ENCODE peak calls at places on chromosomes 16 and 17, in nine cellular contexts. One of them, this sample, is unnamed.

GRCh38 chr17:83152745-83153611 is 73.6 kb downstream of the METRNL start:
- DNase-seq in pancreas: no peak
- DNase-seq in tibial nerve: no peak
- DNase-seq in cardiac muscle cell: no peak
- DNase-seq in breast epithelium: peak; percentile 49
- DNase-seq in osteoblast: no peak
- DNase-seq in ascending aorta: peak; percentile 78
- DNase-seq in fibroblast of lung: no peak
- DNase-seq in left ventricle myocardium inferior: peak; percentile 69
- DNase-seq in this sample: no peak

GRCh38 chr17:63696381-63696961 is 3.5 kb downstream of the LIMD2 start:
- DNase-seq in pancreas: no peak
- DNase-seq in breast epithelium: no peak
- DNase-seq in ascending aorta: no peak
- DNase-seq in osteoblast: peak; percentile 93
- DNase-seq in fibroblast of lung: peak; percentile 38
- DNase-seq in tibial nerve: no peak
- DNase-seq in cardiac muscle cell: peak; percentile 47
- DNase-seq in left ventricle myocardium inferior: no peak
- DNase-seq in this sample: no peak

GRCh38 chr17:13594762-13595697 is 6.7 kb downstream of the HS3ST3A1 start:
- DNase-seq in osteoblast: peak; percentile 90
- DNase-seq in left ventricle myocardium inferior: peak; percentile 27
- DNase-seq in cardiac muscle cell: peak; percentile 93
- DNase-seq in pancreas: peak; percentile 55
- DNase-seq in breast epithelium: peak; percentile 72
- DNase-seq in tibial nerve: peak; percentile 59
- DNase-seq in ascending aorta: peak; percentile 82
- DNase-seq in fibroblast of lung: peak; percentile 94
- DNase-seq in this sample: peak; percentile 69

GRCh38 chr17:28737770-28738679 is 5.8 kb upstream of the TRAF4 start:
- DNase-seq in cardiac muscle cell: no peak
- DNase-seq in left ventricle myocardium inferior: no peak
- DNase-seq in breast epithelium: no peak
- DNase-seq in pancreas: no peak
- DNase-seq in tibial nerve: no peak
- DNase-seq in fibroblast of lung: no peak
- DNase-seq in ascending aorta: no peak
- DNase-seq in osteoblast: peak; percentile 37
- DNase-seq in this sample: no peak

GRCh38 chr16:55482056-55482455 is 3.1 kb downstream of the MMP2 start:
- DNase-seq in ascending aorta: no peak
- DNase-seq in tibial nerve: no peak
- DNase-seq in breast epithelium: no peak
- DNase-seq in left ventricle myocardium inferior: no peak
- DNase-seq in fibroblast of lung: peak; percentile 44
- DNase-seq in pancreas: no peak
- DNase-seq in cardiac muscle cell: no peak
- DNase-seq in osteoblast: peak; percentile 95
- DNase-seq in this sample: no peak

GRCh38 chr16:53121043-53121442 is 66.3 kb downstream of the CHD9 start:
- DNase-seq in cardiac muscle cell: no peak
- DNase-seq in osteoblast: no peak
- DNase-seq in fibroblast of lung: no peak
- DNase-seq in tibial nerve: no peak
- DNase-seq in ascending aorta: no peak
- DNase-seq in breast epithelium: no peak
- DNase-seq in pancreas: no peak
- DNase-seq in left ventricle myocardium inferior: no peak
- DNase-seq in this sample: no peak

GRCh38 chr17:3667366-3668278 is 756 bp downstream of the TAX1BP3 start:
- DNase-seq in left ventricle myocardium inferior: peak; percentile 91
- DNase-seq in ascending aorta: peak; percentile 94
- DNase-seq in osteoblast: peak; percentile 99
- DNase-seq in cardiac muscle cell: peak; percentile 96
- DNase-seq in pancreas: peak; percentile 89
- DNase-seq in tibial nerve: peak; percentile 53
- DNase-seq in breast epithelium: peak; percentile 88
- DNase-seq in fibroblast of lung: peak; percentile 93
- DNase-seq in this sample: no peak

GRCh38 chr16:29804455-29805231 is 1.7 kb upstream of the MAZ start:
- DNase-seq in breast epithelium: no peak
- DNase-seq in tibial nerve: peak; percentile 30
- DNase-seq in ascending aorta: no peak
- DNase-seq in pancreas: peak; percentile 52
- DNase-seq in cardiac muscle cell: peak; percentile 60
- DNase-seq in left ventricle myocardium inferior: peak; percentile 67
- DNase-seq in osteoblast: peak; percentile 92
- DNase-seq in fibroblast of lung: peak; percentile 33
- DNase-seq in this sample: no peak

GRCh38 chr17:77842906-77843249 is 115.6 kb upstream of the TNRC6C start:
- DNase-seq in cardiac muscle cell: no peak
- DNase-seq in tibial nerve: no peak
- DNase-seq in ascending aorta: no peak
- DNase-seq in left ventricle myocardium inferior: peak; percentile 8
- DNase-seq in pancreas: no peak
- DNase-seq in osteoblast: no peak
- DNase-seq in breast epithelium: no peak
- DNase-seq in fibroblast of lung: no peak
- DNase-seq in this sample: no peak
- H3K27ac ChIP-seq in cardiac muscle cell: no peak overlapping the region
- H3K27ac ChIP-seq in tibial nerve: no peak overlapping the region
- H3K27ac ChIP-seq in ascending aorta: no peak overlapping the region
- H3K27ac ChIP-seq in left ventricle myocardium inferior: peak overlapping the region; percentile 79
- H3K27ac ChIP-seq in pancreas: no peak overlapping the region
- H3K27ac ChIP-seq in osteoblast: peak overlapping the region; percentile 68
- H3K27ac ChIP-seq in breast epithelium: no peak overlapping the region
- H3K27ac ChIP-seq in fibroblast of lung: no peak overlapping the region
- H3K27ac ChIP-seq in this sample: peak overlapping the region; percentile 59

DNA sequence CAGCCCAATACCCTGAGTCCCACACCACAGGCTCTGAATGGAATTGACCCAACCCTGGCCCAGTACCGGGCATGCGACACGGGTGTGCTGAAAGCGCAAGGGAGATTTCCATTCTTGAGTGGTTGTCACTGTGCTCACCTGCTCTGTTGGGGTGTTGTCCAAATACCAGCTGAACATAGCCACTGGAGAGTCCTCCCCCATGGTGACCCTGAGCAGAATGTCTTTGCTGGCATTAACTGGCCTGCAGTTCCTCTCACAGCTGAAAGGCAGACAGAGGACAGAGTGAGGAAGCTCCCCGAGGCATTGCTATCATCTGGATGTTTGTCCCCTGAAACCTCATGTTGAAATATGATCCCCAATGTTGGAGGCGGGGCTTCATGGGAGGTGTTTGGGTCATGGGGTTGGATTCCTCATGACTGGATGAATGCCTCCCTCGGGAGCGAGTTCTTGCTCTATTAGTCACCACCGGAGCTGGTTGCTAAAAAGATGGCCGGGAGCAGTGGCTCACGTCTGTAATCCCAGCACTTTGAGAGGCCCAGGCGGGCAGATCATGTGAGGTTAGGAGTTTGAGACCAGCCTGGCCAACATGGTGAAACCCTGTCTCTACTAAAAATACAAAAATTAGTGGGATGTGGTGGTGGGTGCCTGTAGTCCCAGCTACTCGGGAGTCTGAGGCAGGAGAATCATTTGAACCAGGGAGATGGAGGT is 57.3 kb upstream of the BCO1 start:
- DNase-seq in breast epithelium: peak; percentile 89
- DNase-seq in ascending aorta: peak; percentile 92
- DNase-seq in tibial nerve: peak; percentile 88
- DNase-seq in cardiac muscle cell: peak; percentile 97
- DNase-seq in osteoblast: peak; percentile 96
- DNase-seq in pancreas: peak; percentile 59
- DNase-seq in fibroblast of lung: peak; percentile 95
- DNase-seq in left ventricle myocardium inferior: peak; percentile 81
- DNase-seq in this sample: no peak
- H3K4me3 ChIP-seq in breast epithelium: peak overlapping the region; percentile 2
- H3K4me3 ChIP-seq in ascending aorta: no peak overlapping the region
- H3K4me3 ChIP-seq in tibial nerve: no peak overlapping the region
- H3K4me3 ChIP-seq in cardiac muscle cell: no peak overlapping the region
- H3K4me3 ChIP-seq in osteoblast: peak overlapping the region; percentile 22
- H3K4me3 ChIP-seq in pancreas: no peak overlapping the region
- H3K4me3 ChIP-seq in fibroblast of lung: no peak overlapping the region
- H3K4me3 ChIP-seq in left ventricle myocardium inferior: peak overlapping the region; percentile 60
- H3K4me3 ChIP-seq in this sample: no peak overlapping the region

DNA sequence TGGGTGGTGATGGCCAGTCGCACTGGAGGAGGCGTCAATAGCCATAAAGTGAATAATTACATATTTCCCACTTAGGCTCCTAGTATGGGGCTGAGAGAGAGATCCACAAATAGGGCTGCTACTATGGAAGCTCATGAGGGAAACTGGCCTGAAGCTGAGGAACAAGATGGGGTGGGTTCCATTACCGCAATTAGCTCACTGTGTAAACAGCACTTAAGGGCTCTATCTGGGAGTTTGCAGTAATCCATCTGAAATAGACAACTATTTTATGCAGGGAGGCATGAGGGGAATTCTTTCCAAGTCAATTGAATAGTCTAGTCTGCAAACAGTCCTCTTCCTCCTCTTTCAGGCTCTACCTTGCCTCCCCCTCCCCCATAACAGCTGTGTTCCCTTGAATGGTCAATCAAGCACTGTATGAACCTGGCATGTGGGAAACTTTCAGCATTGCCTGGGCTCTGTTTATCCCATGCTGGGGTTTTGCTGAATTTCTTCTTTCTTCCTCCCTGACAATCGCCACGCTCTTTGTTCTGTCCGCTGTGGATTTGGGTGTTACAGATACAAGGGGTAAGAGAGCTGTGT is 56.1 kb upstream of the MAF start:
- DNase-seq in fibroblast of lung: no peak
- DNase-seq in left ventricle myocardium inferior: no peak
- DNase-seq in ascending aorta: no peak
- DNase-seq in breast epithelium: no peak
- DNase-seq in osteoblast: no peak
- DNase-seq in tibial nerve: no peak
- DNase-seq in cardiac muscle cell: no peak
- DNase-seq in pancreas: peak; percentile 11
- DNase-seq in this sample: no peak
- H3K27ac ChIP-seq in fibroblast of lung: no peak overlapping the region
- H3K27ac ChIP-seq in left ventricle myocardium inferior: no peak overlapping the region
- H3K27ac ChIP-seq in ascending aorta: no peak overlapping the region
- H3K27ac ChIP-seq in breast epithelium: no peak overlapping the region
- H3K27ac ChIP-seq in osteoblast: no peak overlapping the region
- H3K27ac ChIP-seq in tibial nerve: no peak overlapping the region
- H3K27ac ChIP-seq in cardiac muscle cell: no peak overlapping the region
- H3K27ac ChIP-seq in pancreas: no peak overlapping the region
- H3K27ac ChIP-seq in this sample: no peak overlapping the region

DNA sequence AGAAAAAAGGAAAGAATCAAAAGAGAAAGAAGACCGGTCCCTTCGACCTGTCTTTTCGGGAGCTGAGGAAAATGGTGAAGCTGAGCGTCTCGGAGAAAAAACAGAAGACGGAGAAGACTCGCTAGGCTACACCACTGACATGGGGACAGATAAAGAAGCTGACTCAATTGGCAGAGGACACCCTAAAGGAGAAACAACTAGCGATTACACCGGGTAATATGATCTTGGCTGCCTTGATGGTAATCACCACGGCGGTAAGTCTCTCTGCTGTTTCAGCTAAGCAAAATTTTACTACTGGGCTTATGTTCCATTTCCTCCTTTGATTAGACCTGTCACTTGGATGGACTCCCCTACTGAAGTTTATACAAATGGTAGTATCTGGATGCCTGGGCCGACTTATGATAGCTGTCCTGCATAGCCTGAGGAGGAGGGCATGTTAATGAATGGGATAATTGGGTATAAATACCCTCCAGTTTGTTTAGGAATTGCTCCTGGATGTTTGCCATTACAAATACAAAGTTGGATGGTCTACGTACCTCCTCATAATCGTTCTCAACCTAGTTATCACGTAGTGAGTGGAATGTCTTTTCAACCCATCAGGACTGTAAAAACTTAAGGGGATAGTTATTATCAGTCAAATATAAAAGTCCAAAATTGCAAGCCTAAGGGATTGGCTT is 24.1 kb downstream of the ALOX15B start:
- DNase-seq in osteoblast: peak; percentile 48
- DNase-seq in tibial nerve: no peak
- DNase-seq in cardiac muscle cell: no peak
- DNase-seq in ascending aorta: no peak
- DNase-seq in left ventricle myocardium inferior: no peak
- DNase-seq in pancreas: no peak
- DNase-seq in breast epithelium: no peak
- DNase-seq in fibroblast of lung: no peak
- DNase-seq in this sample: no peak
- H3K4me3 ChIP-seq in osteoblast: peak overlapping the region; percentile 39
- H3K4me3 ChIP-seq in tibial nerve: no peak overlapping the region
- H3K4me3 ChIP-seq in cardiac muscle cell: no peak overlapping the region
- H3K4me3 ChIP-seq in ascending aorta: peak overlapping the region; percentile 21
- H3K4me3 ChIP-seq in left ventricle myocardium inferior: no peak overlapping the region
- H3K4me3 ChIP-seq in pancreas: no peak overlapping the region
- H3K4me3 ChIP-seq in breast epithelium: peak overlapping the region; percentile 27
- H3K4me3 ChIP-seq in fibroblast of lung: no peak overlapping the region
- H3K4me3 ChIP-seq in this sample: no peak overlapping the region